ENCODE peak calls at places on chromosomes 5 and 9, in seven cellular contexts. J, E, H, Q, S, V and K are unnamed samples.

GRCh38 chr5:43203373-43203772 is 11.3 kb downstream of the NIM1K start:
- DNase-seq in S (no peak), H (no peak), E (no peak), J (no peak), V (no peak), Q (no peak), K (no peak)

GRCh38 chr5:141742866-141743651 is 61.0 kb upstream of the ARAP3 start:
- DNase-seq in Q (no peak), E (no peak), J (no peak), S (no peak), H (peak; percentile 45), V (no peak), K (peak; percentile 70)

GRCh38 chr9:88396836-88397577 is 8.8 kb downstream of the SPIN1 start:
- DNase-seq in E (no peak), Q (no peak), S (no peak), V (no peak), J (no peak), H (no peak), K (no peak)

GRCh38 chr9:136707011-136707410 is 5.4 kb upstream of the DIPK1B start:
- DNase-seq in J (no peak), Q (no peak), S (no peak), E (no peak), H (no peak), V (no peak), K (no peak)

GRCh38 chr5:158382473-158382872 is 523.5 kb upstream of the CLINT1 start:
- DNase-seq in Q (peak; percentile 10), H (no peak), V (no peak), E (no peak), J (peak; percentile 29), S (no peak), K (no peak)

GRCh38 chr5:57911466-57911865 is 428.9 kb upstream of the ACTBL2 start:
- DNase-seq in S (no peak), Q (no peak), H (no peak), V (no peak), E (no peak), J (no peak), K (no peak)

GRCh38 chr5:82793808-82794419 is 283.3 kb downstream of the TMEM167A start:
- DNase-seq in Q (peak; percentile 9), J (peak; percentile 26), V (peak; percentile 21), H (peak; percentile 48), S (peak; percentile 27), E (no peak), K (peak; percentile 63)

GRCh38 chr9:117535439-117535838 is 120.6 kb upstream of the ASTN2 start:
- DNase-seq in V (no peak), Q (no peak), H (no peak), E (no peak), J (no peak), S (no peak), K (no peak)

GRCh38 chr5:175895701-175896102 is 24.3 kb downstream of the CPLX2 start:
- DNase-seq in H (no peak), J (no peak), V (no peak), E (peak; percentile 53), Q (no peak), S (no peak), K (peak; percentile 19)

GRCh38 chr9:120391691-120392090 is 188.3 kb downstream of the CDK5RAP2 start:
- DNase-seq in J (no peak), H (no peak), S (no peak), E (no peak), V (no peak), Q (no peak), K (no peak)

GRCh38 chr9:11551106-11551505 is 938.3 kb upstream of the PTPRD start:
- DNase-seq in V (no peak), S (no peak), J (no peak), H (no peak), E (no peak), Q (no peak), K (no peak)

GRCh38 chr5:97838214-97838613 is 655.2 kb upstream of the RIOK2 start:
- DNase-seq in H (no peak), J (peak; percentile 48), V (no peak), S (no peak), Q (no peak), E (peak; percentile 58), K (no peak)

GRCh38 chr9:107489144-107489673 is 360 bp downstream of the KLF4 start:
- DNase-seq in Q (no peak), V (no peak), J (no peak), H (no peak), E (no peak), S (no peak), K (peak; percentile 38)

GRCh38 chr9:126483468-126484056 is 130.2 kb upstream of the LMX1B start:
- DNase-seq in J (no peak), H (no peak), Q (no peak), E (no peak), S (no peak), V (no peak), K (no peak)

GRCh38 chr9:126481862-126482261 is 131.9 kb upstream of the LMX1B start:
- DNase-seq in E (no peak), J (no peak), Q (no peak), H (no peak), V (no peak), S (no peak), K (no peak)

GRCh38 chr9:126479515-126479914 is 134.2 kb upstream of the LMX1B start:
- DNase-seq in H (no peak), S (no peak), J (no peak), Q (no peak), V (no peak), E (no peak), K (no peak)

GRCh38 chr9:126480810-126481209 is 132.9 kb upstream of the LMX1B start:
- DNase-seq in S (no peak), Q (no peak), V (no peak), E (no peak), H (no peak), J (no peak), K (no peak)

DNA sequence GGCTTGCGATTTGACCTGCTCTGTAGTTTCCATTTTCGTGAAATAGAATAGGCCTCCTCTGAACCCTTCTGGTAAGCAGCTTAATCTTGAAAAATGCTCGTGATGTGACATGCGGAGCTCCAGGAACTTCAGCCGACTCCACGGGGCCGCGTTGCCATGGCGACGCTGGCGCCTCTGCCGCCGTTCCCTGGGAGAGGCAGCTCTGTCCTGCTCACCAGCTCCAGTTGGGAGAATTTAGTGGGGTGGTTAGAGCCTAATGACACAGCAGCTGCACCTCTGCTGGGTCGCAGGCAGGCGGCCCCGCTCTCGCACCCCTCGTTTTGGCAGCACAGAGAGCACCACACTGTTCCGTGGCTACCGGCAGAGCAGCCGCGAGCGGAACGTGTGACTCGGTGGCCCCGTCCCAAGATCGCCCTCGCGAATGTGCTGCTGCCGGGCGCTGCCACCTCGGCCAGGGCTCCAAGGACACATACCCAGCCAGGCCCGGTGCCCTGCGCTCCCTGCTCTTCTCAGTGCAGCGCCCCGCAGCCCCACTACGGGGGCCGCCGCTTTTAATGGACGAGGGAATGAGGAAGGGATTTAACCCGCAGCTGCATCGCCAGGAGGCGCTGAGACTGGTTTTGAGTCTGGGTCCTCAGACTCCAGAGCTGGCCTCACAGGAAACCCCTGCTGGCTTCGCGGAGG is 131.2 kb upstream of the LMX1B start:
- DNase-seq in S (no peak), Q (peak; percentile 36), H (peak; percentile 36), J (no peak), E (no peak), V (no peak), K (no peak)
- TF ChIP-seq JUND in S (no peak), Q (no peak), H (no peak), J (no peak), E (no peak), V (no peak), K (no peak)

GRCh38 chr5:172494630-172495505 is 40.5 kb upstream of the SH3PXD2B start:
- DNase-seq in E (no peak), H (no peak), V (no peak), J (no peak), Q (no peak), S (no peak), K (no peak)

GRCh38 chr5:172499287-172499686 is 45.0 kb upstream of the SH3PXD2B start:
- DNase-seq in V (no peak), J (no peak), Q (no peak), H (no peak), S (no peak), E (no peak), K (no peak)

GRCh38 chr5:172496671-172497371 is 42.5 kb upstream of the SH3PXD2B start:
- DNase-seq in V (no peak), E (no peak), S (peak; percentile 53), J (no peak), H (no peak), Q (no peak), K (no peak)

GRCh38 chr5:172498431-172499129 is 44.3 kb upstream of the SH3PXD2B start:
- DNase-seq in E (no peak), J (no peak), Q (no peak), V (no peak), H (no peak), S (no peak), K (no peak)

DNA sequence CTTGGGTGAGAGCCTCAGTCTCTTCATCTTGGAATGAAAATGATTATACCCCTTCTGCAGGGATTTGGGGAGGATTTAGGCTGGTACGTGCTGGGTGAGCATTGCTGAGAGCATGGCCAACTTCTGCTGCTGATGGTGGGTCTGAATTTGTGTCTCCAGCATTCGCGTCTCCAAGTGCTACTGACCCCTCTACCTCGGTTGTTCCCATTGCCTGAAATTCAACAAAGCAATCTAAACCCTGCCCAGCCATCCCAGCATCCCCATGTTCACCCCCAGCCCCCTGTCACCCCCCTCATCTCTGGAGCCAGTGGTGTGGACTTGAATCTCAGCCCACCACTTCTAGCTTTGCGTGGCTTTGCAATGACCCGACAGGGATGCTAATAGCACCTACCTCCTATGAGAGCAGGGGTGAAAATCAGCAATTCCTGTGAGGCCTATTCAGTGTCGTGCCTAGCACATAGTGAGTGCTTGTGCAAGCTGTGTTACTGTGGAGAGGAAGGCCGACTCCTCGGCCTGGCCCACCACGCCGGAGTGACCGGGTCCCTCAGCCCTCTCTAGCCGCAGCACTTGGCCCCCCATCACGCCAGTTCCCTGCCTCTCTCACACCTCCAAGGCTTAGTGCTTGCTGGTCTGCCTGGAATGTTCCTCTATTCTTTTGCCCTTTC is 43.4 kb upstream of the SH3PXD2B start:
- DNase-seq in Q (no peak), H (no peak), S (no peak), J (no peak), V (no peak), E (no peak), K (no peak)
- TF ChIP-seq JUND in Q (no peak), H (no peak), S (no peak), J (no peak), V (no peak), E (no peak), K (no peak)

GRCh38 chr9:18710089-18710488 is 236.1 kb downstream of the ADAMTSL1 start:
- DNase-seq in J (no peak), S (no peak), H (no peak), Q (no peak), V (no peak), E (no peak), K (no peak)
- TF ChIP-seq JUND in J (no peak), S (no peak), H (no peak), Q (no peak), V (no peak), E (no peak), K (no peak)

DNA sequence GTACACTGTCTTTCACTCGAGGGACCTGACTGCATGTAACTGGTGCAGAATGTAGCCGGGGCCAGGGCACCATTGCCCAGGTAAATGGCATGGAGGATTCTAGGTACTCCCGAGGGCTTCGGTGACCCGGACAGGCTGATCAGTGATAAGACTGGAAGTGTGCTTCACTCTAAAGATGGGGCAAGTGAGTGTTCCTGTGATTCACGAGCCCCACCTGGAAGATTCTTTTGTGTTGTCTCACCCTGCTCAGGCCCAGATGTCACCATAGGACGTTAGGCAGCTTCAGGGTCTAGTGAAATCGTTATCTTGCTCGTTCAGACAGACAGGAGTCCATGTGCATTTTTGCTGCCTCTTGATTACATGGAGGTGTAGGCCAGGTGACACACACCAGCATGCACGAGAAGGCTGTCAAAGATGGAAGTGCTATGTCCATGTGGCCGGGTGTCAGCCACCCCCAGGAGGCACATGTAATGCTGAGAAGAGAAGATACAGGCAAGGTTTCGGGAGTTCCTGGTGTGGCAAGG is 73.9 kb downstream of the WNK2 start:
- DNase-seq in H (no peak), Q (no peak), S (peak; percentile 11), V (no peak), J (no peak), E (no peak), K (no peak)
- TF ChIP-seq JUND in H (no peak), Q (no peak), S (no peak), V (no peak), J (no peak), E (no peak), K (no peak)